ENCODE peak calls at places on chromosomes 3 and 15, in nine cellular contexts. Q is body of pancreas; J is CD4-positive, alpha-beta memory T cell; F is CD8-positive, alpha-beta T cell; G is astrocyte; O is upper lobe of right lung; H is Karpas-422; S is CD8-positive, alpha-beta memory T cell; U is PC-9. Z is an unnamed sample.
A peak's percentile ranks its signal among the peaks of the same experiment; 100 is the strongest.

GRCh38 chr15:56586206-56586605 is 121.3 kb upstream of the MNS1 start:
- DNase-seq in O (no peak), F (no peak), H (peak; percentile 60), Q (no peak), G (no peak), U (no peak), S (no peak), J (no peak), Z (no peak)

GRCh38 chr15:22903961-22904534 is 65.6 kb downstream of the NIPA2 start:
- DNase-seq in U (no peak), H (no peak), J (no peak), O (no peak), F (no peak), Q (peak; percentile 97), S (no peak), G (no peak), Z (no peak)

GRCh38 chr3:14243782-14244181 is 65.2 kb downstream of the LSM3 start:
- DNase-seq in S (no peak), U (no peak), J (no peak), F (no peak), Q (no peak), O (no peak), G (no peak), H (no peak), Z (no peak)

GRCh38 chr3:182909318-182910040 is 70.9 kb downstream of the DCUN1D1 start:
- DNase-seq in G (peak; percentile 16), F (no peak), U (no peak), Q (no peak), J (no peak), H (peak; percentile 77), S (no peak), O (no peak), Z (no peak)

GRCh38 chr3:41682996-41683395 is 278.9 kb downstream of the ULK4 start:
- DNase-seq in G (peak; percentile 95), H (no peak), S (no peak), F (no peak), Q (no peak), J (no peak), O (no peak), U (no peak), Z (no peak)

GRCh38 chr3:109683746-109684145 is 346.4 kb upstream of the DPPA4 start:
- DNase-seq in S (no peak), G (no peak), J (no peak), H (no peak), Q (no peak), O (no peak), F (no peak), U (no peak), Z (no peak)

GRCh38 chr3:183331518-183331917 is 78.5 kb downstream of the B3GNT5 start:
- DNase-seq in U (no peak), J (no peak), Q (no peak), S (no peak), F (no peak), O (no peak), G (no peak), H (no peak), Z (no peak)

GRCh38 chr15:70763950-70764730 is 782 bp upstream of the UACA start:
- DNase-seq in H (no peak), F (no peak), O (no peak), G (no peak), U (no peak), Q (peak; percentile 28), J (no peak), S (no peak), Z (no peak)

GRCh38 chr3:42755681-42756578 is 17.1 kb downstream of the CCDC13 start:
- DNase-seq in H (peak; percentile 70), U (no peak), S (no peak), O (no peak), G (no peak), J (no peak), Q (no peak), F (no peak), Z (no peak)

GRCh38 chr3:63349583-63350177 is 71.6 kb downstream of the SYNPR start:
- DNase-seq in J (no peak), H (peak; percentile 87), U (peak; percentile 38), Q (peak; percentile 64), S (no peak), G (peak; percentile 37), F (no peak), O (no peak), Z (no peak)

GRCh38 chr15:64547275-64547674 is 86.9 kb downstream of the ZNF609 start:
- DNase-seq in O (no peak), S (no peak), F (no peak), U (no peak), J (no peak), G (no peak), H (no peak), Q (no peak), Z (no peak)

GRCh38 chr3:127274200-127274599 is 13.6 kb downstream of the PRR20G start:
- DNase-seq in U (no peak), H (no peak), J (no peak), F (no peak), Q (no peak), S (no peak), O (no peak), G (no peak), Z (no peak)

GRCh38 chr3:12799525-12800440 is 3.3 kb downstream of the CAND2 start:
- DNase-seq in U (no peak), G (no peak), S (no peak), J (no peak), Q (no peak), F (no peak), O (peak; percentile 47), H (peak; percentile 51), Z (no peak)

GRCh38 chr3:12797892-12798558 is 1.5 kb downstream of the CAND2 start:
- DNase-seq in Q (no peak), O (peak; percentile 17), H (peak; percentile 88), S (no peak), F (no peak), G (no peak), J (no peak), U (no peak), Z (no peak)

GRCh38 chr3:12798559-12799179 is 2.2 kb downstream of the CAND2 start:
- DNase-seq in H (no peak), G (no peak), S (no peak), U (no peak), F (no peak), J (no peak), Q (no peak), O (peak; percentile 61), Z (peak; percentile 70)

GRCh38 chr3:12796171-12797123 is at the start of gene CAND2:
- DNase-seq in U (no peak), F (peak; percentile 60), S (peak; percentile 12), H (peak; percentile 82), G (peak; percentile 30), Q (peak; percentile 50), O (peak; percentile 73), J (peak; percentile 44), Z (peak; percentile 77)

GRCh38 chr3:12797124-12797891 is 828 bp downstream of the CAND2 start:
- DNase-seq in H (peak; percentile 91), S (no peak), J (no peak), F (no peak), U (no peak), G (no peak), Q (no peak), O (no peak), Z (no peak)
- H3K4me3 ChIP-seq in H (peak overlapping the region; percentile 90), S (no peak overlapping the region), J (no peak overlapping the region), F (no peak overlapping the region), U (no peak overlapping the region), G (peak overlapping the region; percentile 67), Q (no peak overlapping the region), O (peak overlapping the region; percentile 64), Z (peak overlapping the region; percentile 56)

GRCh38 chr15:101170568-101171350 is 81.1 kb downstream of the CHSY1 start:
- DNase-seq in Q (no peak), S (no peak), O (no peak), G (peak; percentile 84), J (no peak), H (no peak), F (no peak), U (no peak), Z (peak; percentile 72)
- H3K4me1 ChIP-seq in Q (peaks cover 13% of the 10 kb centered on the region), S (peaks cover 17% of the 10 kb centered on the region), O (peaks cover 52% of the 10 kb centered on the region), G (peaks cover 61% of the 10 kb centered on the region), J (peaks cover 20% of the 10 kb centered on the region), H (no peaks in the 10 kb centered on the region), F (peaks cover 16% of the 10 kb centered on the region), U (peaks cover 11% of the 10 kb centered on the region), Z (peaks cover 10% of the 10 kb centered on the region)

DNA sequence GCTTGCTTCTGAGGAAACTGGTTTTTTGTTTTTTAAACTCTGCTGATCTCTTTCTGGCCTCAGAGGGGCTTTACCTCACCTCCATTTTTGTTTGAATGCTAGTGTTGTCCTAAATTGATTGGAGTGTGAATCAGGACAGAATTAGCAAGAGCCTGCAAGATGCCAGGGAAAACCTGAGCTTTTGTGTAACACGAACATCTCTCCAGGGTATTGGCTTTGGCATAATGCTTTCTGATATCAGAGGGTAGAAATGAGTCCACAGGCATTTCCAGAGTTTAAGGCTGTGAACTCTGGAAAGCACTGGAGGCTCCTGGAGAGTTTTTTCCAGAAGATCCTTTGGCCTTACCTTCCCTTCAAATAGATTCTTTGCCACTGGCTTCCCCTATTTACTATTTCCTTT is 87.1 kb downstream of the WDR76 start:
- DNase-seq in J (no peak), G (peak; percentile 49), U (no peak), H (no peak), O (no peak), F (no peak), S (no peak), Q (no peak), Z (no peak)
- H3K27ac ChIP-seq in J (no peak overlapping the region), G (peak overlapping the region; percentile 89), U (no peak overlapping the region), H (no peak overlapping the region), O (no peak overlapping the region), F (no peak overlapping the region), S (no peak overlapping the region), Q (no peak overlapping the region), Z (peak overlapping the region; percentile 71)

GRCh38 chr15:98740295-98740694 is 92.0 kb downstream of the IGF1R start:
- DNase-seq in F (no peak), O (no peak), S (no peak), G (no peak), J (no peak), U (no peak), H (no peak), Q (no peak), Z (no peak)

GRCh38 chr15:98743177-98743576 is 94.8 kb downstream of the IGF1R start:
- DNase-seq in F (no peak), J (no peak), H (no peak), S (no peak), U (no peak), G (no peak), O (no peak), Q (no peak), Z (no peak)

GRCh38 chr15:98737721-98738120 is 89.4 kb downstream of the IGF1R start:
- DNase-seq in U (no peak), J (no peak), F (no peak), H (no peak), G (no peak), O (no peak), Q (no peak), S (no peak), Z (no peak)

GRCh38 chr15:98738689-98739411 is 90.5 kb downstream of the IGF1R start:
- DNase-seq in J (no peak), U (no peak), O (no peak), F (no peak), S (no peak), Q (no peak), H (no peak), G (no peak), Z (no peak)

DNA sequence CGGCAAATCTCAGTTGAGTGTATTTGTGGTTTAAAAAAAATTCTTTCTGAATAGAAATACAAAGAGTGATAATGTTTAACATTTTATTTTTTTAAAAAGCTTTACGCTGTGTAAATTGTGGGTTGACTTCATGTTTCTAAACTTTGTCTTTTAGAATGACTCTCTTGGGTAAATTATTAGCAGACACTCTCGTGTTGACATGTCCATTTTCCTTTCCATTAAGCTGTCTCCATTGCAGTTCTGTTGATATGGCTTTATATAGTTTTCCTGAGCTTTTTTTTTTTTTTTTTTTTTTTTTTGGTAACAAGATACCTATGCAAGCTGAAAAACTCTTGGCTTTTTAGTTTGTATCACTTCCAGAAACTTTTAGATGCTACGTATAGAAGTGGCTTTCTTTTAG is 92.6 kb downstream of the IGF1R start:
- DNase-seq in J (no peak), G (no peak), U (no peak), Q (no peak), O (no peak), F (no peak), H (no peak), S (no peak), Z (no peak)
- H3K4me3 ChIP-seq in J (no peak overlapping the region), G (no peak overlapping the region), U (no peak overlapping the region), Q (no peak overlapping the region), O (no peak overlapping the region), F (no peak overlapping the region), H (no peak overlapping the region), S (no peak overlapping the region), Z (no peak overlapping the region)